ENCODE peak calls at places on chromosomes 11 and 22, in seven cellular contexts. I is fibroblast of the conjunctiva, X is NCI-H226, R is GM12891, K is KG1, B is kidney tubule cell, H is non-pigmented ciliary epithelial cell. F is an unnamed sample.

GRCh38 chr11:74278721-74279148 is 32.7 kb downstream of the P4HA3 start:
- DNase-seq in H (peak), I (peak), R (no peak), B (peak), K (no peak), X (peak), F (no peak)

GRCh38 chr11:114151631-114152030 is 92.1 kb downstream of the ZBTB16 start:
- DNase-seq in K (no peak), R (no peak), B (no peak), H (no peak), X (no peak), I (no peak), F (no peak)

GRCh38 chr11:68569357-68569756 is 108.8 kb downstream of the PPP6R3 start:
- DNase-seq in B (no peak), H (no peak), R (no peak), I (no peak), K (no peak), X (no peak), F (no peak)

GRCh38 chr11:27816200-27816599 is 115.9 kb upstream of the BDNF start:
- DNase-seq in R (no peak), K (no peak), B (no peak), H (no peak), X (no peak), I (no peak), F (no peak)

GRCh38 chr22:43858156-43858895 is 4.0 kb downstream of the SULT4A1 start:
- DNase-seq in H (no peak), B (no peak), I (no peak), K (no peak), X (no peak), R (no peak), F (no peak)

GRCh38 chr11:12331239-12331874 is 46.0 kb upstream of the PARVA start:
- DNase-seq in I (peak), R (no peak), K (peak), H (peak), B (peak), X (peak), F (peak)

GRCh38 chr11:122807731-122808485 is 30.4 kb upstream of the CRTAM start:
- DNase-seq in R (no peak), H (no peak), X (no peak), K (no peak), B (no peak), I (no peak), F (no peak)

GRCh38 chr11:119741369-119742262 is 12.6 kb upstream of the NECTIN1 start:
- DNase-seq in R (peak), K (peak), H (no peak), B (peak), I (no peak), X (no peak), F (no peak)

GRCh38 chr11:73965076-73965763 is 14.4 kb downstream of the DNAJB13 start:
- DNase-seq in I (no peak), K (no peak), H (no peak), R (no peak), B (no peak), X (no peak), F (no peak)

GRCh38 chr11:97972731-97973130 is 1048.0 kb upstream of the CNTN5 start:
- DNase-seq in B (no peak), R (no peak), K (no peak), I (no peak), X (no peak), H (no peak), F (no peak)

GRCh38 chr22:30301995-30302809 is 12.9 kb upstream of the CASTOR1 start:
- DNase-seq in H (no peak), I (no peak), K (peak), B (peak), X (peak), R (no peak), F (no peak)

GRCh38 chr11:6655020-6655789 is 404 bp downstream of the DCHS1 start:
- DNase-seq in R (no peak), H (no peak), X (no peak), K (no peak), I (no peak), B (peak), F (peak)

GRCh38 chr11:69234740-69235710 is 58.9 kb upstream of the MYEOV start:
- DNase-seq in K (no peak), R (no peak), X (no peak), B (no peak), I (no peak), H (no peak), F (no peak)

GRCh38 chr11:61739966-61740365 is 12.5 kb upstream of the MYRF start:
- DNase-seq in K (no peak), R (no peak), I (no peak), X (no peak), B (no peak), H (no peak), F (no peak)